ENCODE peak calls at places on chromosomes 6 and 20, in seven cellular contexts. P, M, U, Z, E, Y and R are unnamed samples.

GRCh38 chr6:29028821-29029220 is 16.2 kb downstream of the OR2W1 start:
- DNase-seq in U (no peak), Z (no peak), P (no peak), E (no peak), M (no peak), Y (no peak), R (no peak)

GRCh38 chr6:91633374-91634184 is 1046.7 kb upstream of the MAP3K7 start:
- DNase-seq in Z (no peak), P (no peak), U (peak), Y (no peak), M (no peak), E (no peak), R (no peak)

GRCh38 chr6:36927691-36928546 is 26.6 kb upstream of the PI16 start:
- DNase-seq in Y (peak), M (no peak), E (no peak), U (peak), Z (peak), P (no peak), R (no peak)

GRCh38 chr6:84522135-84522535 is 242.3 kb downstream of the TBX18 start:
- DNase-seq in U (no peak), P (no peak), Z (no peak), E (no peak), M (peak), Y (peak), R (no peak)

GRCh38 chr6:11273406-11274065 is 41.1 kb upstream of the NEDD9 start:
- DNase-seq in P (no peak), E (no peak), Y (no peak), U (peak), M (no peak), Z (no peak), R (no peak)

GRCh38 chr20:60430516-60431001 is 472.3 kb downstream of the CDH26 start:
- DNase-seq in Z (no peak), Y (no peak), M (no peak), E (no peak), U (no peak), P (no peak), R (no peak)

GRCh38 chr20:34083137-34083536 is 28.9 kb downstream of the EIF2S2 start:
- DNase-seq in Y (peak), Z (peak), P (no peak), M (peak), U (peak), E (no peak), R (peak)

GRCh38 chr6:142328070-142328469 is 26.3 kb downstream of the ADGRG6 start:
- DNase-seq in Y (no peak), Z (no peak), E (no peak), P (no peak), U (no peak), M (no peak), R (no peak)

GRCh38 chr20:17571153-17571527 is 1.3 kb downstream of the DSTN start:
- DNase-seq in Y (peak), M (no peak), E (no peak), Z (no peak), P (no peak), U (no peak), R (no peak)

GRCh38 chr6:30129818-30130679 is 5.9 kb upstream of the TRIM40 start:
- DNase-seq in P (no peak), U (no peak), Y (no peak), M (no peak), E (no peak), Z (no peak), R (no peak)

DNA sequence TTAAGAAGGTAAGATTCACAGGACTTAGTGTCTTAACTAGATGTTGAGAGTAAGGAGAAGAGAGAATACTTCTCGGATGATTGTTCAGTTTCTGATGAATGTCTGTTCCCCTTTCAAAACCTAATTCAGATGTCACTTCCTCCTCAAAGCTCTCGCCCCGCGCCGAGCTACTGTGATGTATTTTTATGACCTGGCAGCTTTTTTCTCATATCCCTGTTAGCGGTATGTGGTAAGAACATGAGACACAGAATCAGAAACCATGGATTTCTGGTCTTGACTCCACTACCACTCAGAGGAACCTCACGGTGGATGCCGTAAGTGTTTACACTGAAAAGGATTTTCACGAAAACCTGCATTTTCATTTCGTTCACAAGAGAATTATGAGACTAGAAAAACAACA is 48.4 kb downstream of the CEP43 start:
- DNase-seq in U (peak), Z (peak), M (no peak), E (peak), Y (no peak), P (no peak), R (no peak)
- H3K4me3 ChIP-seq in U (no peak), Z (peak), M (no peak), E (no peak), Y (no peak), P (no peak), R (no peak)

GRCh38 chr20:50380697-50381040 is 129.5 kb upstream of the PTPN1 start:
- DNase-seq in Z (no peak), Y (peak), E (no peak), P (no peak), M (no peak), U (no peak), R (no peak)
- TF ChIP-seq CTCF in Z (peak), Y (peak), E (no peak), P (peak), M (peak), U (no peak), R (no peak)

GRCh38 chr6:107731422-107732319 is 92.4 kb downstream of the SCML4 start:
- DNase-seq in M (no peak), E (peak), Y (no peak), Z (no peak), P (no peak), U (peak), R (peak)
- H3K4me3 ChIP-seq in M (no peak), E (peak), Y (no peak), Z (peak), P (no peak), U (no peak), R (peak)

GRCh38 chr6:169654590-169655391 is 47.0 kb downstream of the WDR27 start:
- DNase-seq in P (peak), M (peak), Z (no peak), Y (peak), U (peak), E (peak), R (peak)
- TF ChIP-seq CTCF in P (peak), M (peak), Z (peak), Y (peak), U (no peak), E (no peak), R (no peak)

GRCh38 chr6:52881662-52881995 is 27.9 kb downstream of the GSTA3 start:
- DNase-seq in M (no peak), P (no peak), E (no peak), Y (no peak), U (no peak), Z (no peak), R (no peak)
- H3K4me3 ChIP-seq in M (no peak), P (peak), E (peak), Y (no peak), U (no peak), Z (peak), R (no peak)

GRCh38 chr6:160160450-160160849 is 38.8 kb downstream of the SLC22A1 start:
- DNase-seq in M (no peak), E (no peak), U (peak), P (no peak), Z (no peak), Y (no peak), R (no peak)
- TF ChIP-seq CTCF in M (peak), E (no peak), U (no peak), P (no peak), Z (no peak), Y (no peak), R (no peak)

GRCh38 chr6:48109902-48110301 is 1.1 kb downstream of the PTCHD4 start:
- DNase-seq in Y (peak), E (no peak), U (no peak), P (no peak), Z (no peak), M (no peak), R (no peak)
- H3K4me3 ChIP-seq in Y (peak), E (no peak), U (no peak), P (no peak), Z (peak), M (peak), R (no peak)

GRCh38 chr6:8707956-8708772 is 272.8 kb upstream of the SLC35B3 start:
- DNase-seq in U (peak), E (no peak), M (no peak), P (peak), Z (no peak), Y (no peak), R (peak)
- TF ChIP-seq CTCF in U (no peak), E (no peak), M (no peak), P (peak), Z (peak), Y (no peak), R (no peak)